ENCODE peak calls at places on chromosomes 2 and 18, in seven cellular contexts. F, X, B, J, G, N and P are unnamed samples.

GRCh38 chr2:220756653-220757052 is 815.5 kb downstream of the EPHA4 start:
- DNase-seq in F (no peak), X (no peak), B (no peak), J (no peak), G (no peak), N (no peak), P (peak)

GRCh38 chr2:227180286-227180685 is 15.9 kb downstream of the COL4A3 start:
- DNase-seq in F (no peak), X (no peak), B (peak), J (no peak), G (no peak), N (no peak), P (no peak)

GRCh38 chr2:86490245-86490644 is 49.1 kb downstream of the KDM3A start:
- DNase-seq in F (no peak), X (no peak), B (no peak), J (no peak), G (no peak), N (no peak), P (no peak)

GRCh38 chr2:47009368-47009767 is 93.8 kb upstream of the MCFD2 start:
- DNase-seq in F (no peak), X (no peak), B (no peak), J (no peak), G (no peak), N (no peak), P (no peak)

GRCh38 chr2:212330263-212330662 is 208.3 kb downstream of the ERBB4 start:
- DNase-seq in F (peak), X (no peak), B (no peak), J (no peak), G (no peak), N (no peak), P (no peak)

GRCh38 chr2:74849228-74849892 is 15.4 kb downstream of the HK2 start:
- DNase-seq in F (peak), X (no peak), B (no peak), J (no peak), G (no peak), N (no peak), P (peak)

GRCh38 chr2:222907790-222908431 is 47.1 kb downstream of the ACSL3 start:
- DNase-seq in F (no peak), X (peak), B (no peak), J (no peak), G (no peak), N (no peak), P (no peak)

GRCh38 chr18:72541871-72542690 is 2.1 kb downstream of the CBLN2 start:
- DNase-seq in F (no peak), X (no peak), B (no peak), J (no peak), G (peak), N (no peak), P (no peak)

GRCh38 chr2:201820385-201821007 is 14.2 kb downstream of the CDK15 start:
- DNase-seq in F (no peak), X (no peak), B (no peak), J (no peak), G (no peak), N (no peak), P (no peak)

GRCh38 chr2:144520718-144521487 is 984 bp upstream of the ZEB2 start:
- DNase-seq in F (no peak), X (no peak), B (no peak), J (no peak), G (no peak), N (peak), P (no peak)

GRCh38 chr2:186306754-186307153 is 179.3 kb upstream of the ZC3H15 start:
- DNase-seq in F (no peak), X (no peak), B (no peak), J (no peak), G (no peak), N (no peak), P (no peak)

GRCh38 chr2:239717319-239717675 is 307.8 kb downstream of the NDUFA10 start:
- DNase-seq in F (no peak), X (no peak), B (peak), J (no peak), G (no peak), N (no peak), P (no peak)

GRCh38 chr18:45335644-45336043 is 279.6 kb upstream of the SLC14A2 start:
- DNase-seq in F (no peak), X (no peak), B (no peak), J (no peak), G (no peak), N (no peak), P (no peak)

GRCh38 chr2:102013200-102014040 is 21.7 kb downstream of the IL1R2 start:
- DNase-seq in F (no peak), X (no peak), B (no peak), J (no peak), G (no peak), N (no peak), P (no peak)

GRCh38 chr18:13332874-13333273 is 114.3 kb downstream of the LDLRAD4 start:
- DNase-seq in F (no peak), X (no peak), B (no peak), J (no peak), G (no peak), N (no peak), P (no peak)

GRCh38 chr2:219001577-219002394 is 8.6 kb upstream of the CRYBA2 start:
- DNase-seq in F (peak), X (peak), B (no peak), J (peak), G (peak), N (peak), P (peak)

GRCh38 chr2:240946654-240947053 is 40.5 kb downstream of the CROCC2 start:
- DNase-seq in F (peak), X (no peak), B (peak), J (peak), G (no peak), N (no peak), P (peak)

GRCh38 chr2:47607315-47608061 is 175.5 kb upstream of the MSH6 start:
- DNase-seq in F (no peak), X (no peak), B (no peak), J (no peak), G (no peak), N (no peak), P (no peak)

GRCh38 chr18:67109535-67109934 is 407.0 kb downstream of the DSEL start:
- DNase-seq in F (no peak), X (no peak), B (no peak), J (no peak), G (no peak), N (no peak), P (no peak)

GRCh38 chr18:54303408-54303807 is 34.1 kb downstream of the POLI start:
- DNase-seq in F (no peak), X (no peak), B (no peak), J (no peak), G (no peak), N (no peak), P (no peak)

GRCh38 chr2:18626256-18626668 is 36.9 kb upstream of the NT5C1B start:
- DNase-seq in F (no peak), X (no peak), B (no peak), J (no peak), G (no peak), N (no peak), P (no peak)

GRCh38 chr2:168654724-168655123 is 147.7 kb upstream of the NOSTRIN start:
- DNase-seq in F (no peak), X (no peak), B (no peak), J (no peak), G (no peak), N (no peak), P (no peak)

GRCh38 chr2:240200230-240201051 is 60.0 kb upstream of the OTOS start:
- DNase-seq in F (no peak), X (no peak), B (peak), J (peak), G (no peak), N (no peak), P (no peak)

GRCh38 chr2:20641123-20641985 is 9.5 kb downstream of the HS1BP3 start:
- DNase-seq in F (no peak), X (no peak), B (peak), J (no peak), G (no peak), N (no peak), P (peak)

GRCh38 chr2:71715241-71715750 is 261.9 kb downstream of the DYSF start:
- DNase-seq in F (no peak), X (no peak), B (no peak), J (peak), G (no peak), N (no peak), P (no peak)

GRCh38 chr18:48940854-48941531 is 9.8 kb downstream of the SMAD7 start:
- DNase-seq in F (no peak), X (no peak), B (no peak), J (no peak), G (peak), N (no peak), P (peak)

GRCh38 chr2:15920696-15921095 is 19.7 kb upstream of the MYCN start:
- DNase-seq in F (no peak), X (no peak), B (no peak), J (no peak), G (no peak), N (no peak), P (no peak)

GRCh38 chr2:201260302-201260800 is at the start of gene CASP8:
- DNase-seq in F (peak), X (peak), B (no peak), J (no peak), G (no peak), N (peak), P (peak)

GRCh38 chr2:62554440-62554839 is 48.4 kb upstream of the TMEM17 start:
- DNase-seq in F (no peak), X (no peak), B (no peak), J (no peak), G (no peak), N (no peak), P (no peak)
- TF ChIP-seq EP300 in F (no peak), X (no peak), B (no peak), J (no peak), G (no peak), N (no peak), P (no peak)

GRCh38 chr2:189113963-189114362 is 65.6 kb downstream of the COL5A2 start:
- DNase-seq in F (no peak), X (no peak), B (no peak), J (no peak), G (no peak), N (no peak), P (no peak)
- TF ChIP-seq EP300 in F (no peak), X (no peak), B (no peak), J (no peak), G (no peak), N (no peak), P (no peak)

DNA sequence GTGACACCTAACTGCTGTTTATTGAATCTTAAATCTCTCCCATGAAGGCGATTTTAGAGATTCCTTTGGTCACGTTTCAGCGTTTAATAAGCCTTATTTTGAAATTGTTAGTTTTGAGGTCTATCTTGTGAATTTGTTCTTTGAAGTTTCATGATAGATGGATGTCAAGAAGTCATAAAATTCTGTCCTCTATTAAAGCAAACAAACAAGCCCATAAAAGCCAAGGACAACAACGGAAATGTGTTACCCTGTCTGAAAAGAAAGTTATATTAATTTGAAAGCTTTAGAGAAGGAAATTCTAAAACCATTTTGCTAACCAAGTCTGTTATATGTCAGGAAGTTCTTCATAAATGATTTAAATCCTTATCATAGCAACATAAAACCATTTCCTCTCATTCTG is 7.0 kb upstream of the CAVIN2 start:
- DNase-seq in F (no peak), X (no peak), B (no peak), J (no peak), G (no peak), N (no peak), P (no peak)
- TF ChIP-seq EP300 in F (no peak), X (no peak), B (no peak), J (no peak), G (no peak), N (no peak), P (no peak)

GRCh38 chr2:150476809-150477302 is 10.6 kb downstream of the RND3 start:
- DNase-seq in F (no peak), X (no peak), B (no peak), J (no peak), G (no peak), N (no peak), P (no peak)
- TF ChIP-seq EP300 in F (no peak), X (no peak), B (no peak), J (no peak), G (no peak), N (no peak), P (no peak)

GRCh38 chr2:6906165-6906751 is 11.0 kb upstream of the RNF144A start:
- DNase-seq in F (no peak), X (no peak), B (no peak), J (no peak), G (no peak), N (no peak), P (no peak)

GRCh38 chr2:6913415-6914157 is 3.6 kb upstream of the RNF144A start:
- DNase-seq in F (no peak), X (no peak), B (no peak), J (no peak), G (no peak), N (no peak), P (no peak)

GRCh38 chr2:6911721-6912120 is 5.5 kb upstream of the RNF144A start:
- DNase-seq in F (no peak), X (no peak), B (no peak), J (no peak), G (no peak), N (no peak), P (no peak)

GRCh38 chr2:6905668-6906067 is 11.5 kb upstream of the RNF144A start:
- DNase-seq in F (no peak), X (no peak), B (no peak), J (no peak), G (no peak), N (no peak), P (no peak)

GRCh38 chr2:6909431-6910385 is 7.5 kb upstream of the RNF144A start:
- DNase-seq in F (no peak), X (no peak), B (no peak), J (no peak), G (no peak), N (peak), P (no peak)
- TF ChIP-seq EP300 in F (no peak), X (no peak), B (no peak), J (no peak), G (no peak), N (peak), P (no peak)

DNA sequence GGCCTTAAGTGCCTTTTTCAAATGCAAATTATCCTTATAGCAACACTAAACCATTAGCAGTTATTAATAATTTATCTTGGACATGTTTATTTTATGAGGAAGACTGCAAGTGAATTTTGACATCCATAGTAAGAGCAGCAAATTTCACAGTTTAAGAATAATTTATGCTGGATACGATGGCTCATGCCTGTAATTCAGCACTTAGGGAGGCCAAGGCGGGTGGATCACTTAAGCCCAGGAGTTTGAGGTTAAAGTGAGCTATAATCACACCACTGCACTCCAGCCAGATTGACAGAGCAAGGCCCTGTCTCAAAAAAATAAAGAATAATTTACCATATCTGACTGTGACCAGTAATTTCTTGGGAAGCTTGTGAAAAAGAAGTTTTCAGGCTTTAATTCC is 286.2 kb downstream of the TMX3 start:
- DNase-seq in F (no peak), X (no peak), B (no peak), J (no peak), G (no peak), N (no peak), P (no peak)
- TF ChIP-seq EP300 in F (no peak), X (no peak), B (no peak), J (no peak), G (no peak), N (no peak), P (no peak)

DNA sequence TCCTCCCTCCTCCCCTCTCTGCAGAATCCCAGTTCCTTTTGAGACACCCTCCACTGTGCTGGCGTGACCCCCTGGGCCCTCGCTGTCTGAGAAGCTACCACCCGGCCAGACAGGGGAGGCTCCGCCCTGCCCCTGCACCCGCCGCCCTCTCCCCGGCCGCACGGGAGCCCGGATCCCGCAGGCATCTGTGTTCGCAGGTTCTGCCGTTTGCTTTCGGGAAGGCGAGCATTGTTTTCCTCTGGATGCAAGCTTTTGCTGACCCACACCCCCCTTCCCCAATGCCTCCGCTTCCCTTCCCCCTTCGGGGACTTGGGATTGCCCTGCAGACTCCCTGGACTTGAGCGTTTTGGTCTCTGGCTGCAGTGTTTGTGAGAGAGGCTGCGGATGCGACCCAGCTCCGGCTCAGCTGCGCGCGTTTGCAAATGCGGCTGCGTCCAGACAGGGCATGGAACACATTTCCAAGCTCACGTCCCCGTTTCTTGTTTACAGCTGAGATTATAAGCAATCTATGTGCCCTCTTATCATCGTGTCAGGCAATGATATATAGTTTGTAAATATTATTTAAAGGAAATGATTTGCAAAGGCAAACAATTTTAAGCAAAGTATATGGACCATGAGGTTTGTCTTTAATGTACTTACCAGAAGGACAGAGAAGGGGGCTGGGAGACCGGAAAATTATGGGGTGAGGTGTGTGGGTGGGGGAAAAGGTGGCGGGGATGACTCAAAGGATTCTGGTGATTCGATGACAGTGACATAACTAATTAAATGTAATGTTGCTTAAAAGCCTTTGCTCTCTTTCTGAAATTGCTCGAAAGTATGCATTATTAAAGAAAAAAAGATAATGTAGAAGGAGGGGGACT is 631.8 kb downstream of the NYAP2 start:
- DNase-seq in F (peak), X (peak), B (peak), J (peak), G (peak), N (no peak), P (peak)
- TF ChIP-seq EP300 in F (no peak), X (no peak), B (no peak), J (no peak), G (no peak), N (no peak), P (no peak)

GRCh38 chr2:234821946-234822470 is 129.8 kb upstream of the SH3BP4 start:
- DNase-seq in F (no peak), X (no peak), B (no peak), J (no peak), G (no peak), N (no peak), P (no peak)
- TF ChIP-seq EP300 in F (no peak), X (no peak), B (no peak), J (no peak), G (no peak), N (no peak), P (no peak)

DNA sequence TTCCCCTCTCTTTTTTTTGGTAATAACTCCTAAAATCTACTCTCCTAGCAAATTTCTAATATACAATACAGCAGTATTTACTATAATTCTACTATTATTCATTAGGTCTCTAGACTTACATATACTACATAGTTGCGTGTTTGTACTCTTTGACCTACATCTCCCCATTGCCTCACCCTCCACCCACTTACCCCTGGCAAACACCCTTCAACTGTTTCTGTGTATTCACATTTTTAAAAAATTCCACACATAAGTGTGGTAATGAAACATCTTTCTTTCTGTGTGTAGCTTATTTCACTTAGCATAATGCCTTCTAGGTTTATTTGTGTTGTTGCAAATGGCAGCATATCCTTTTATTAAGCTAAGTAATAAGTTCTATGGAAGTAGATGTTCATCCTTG is 336.0 kb downstream of the CCDC85A start:
- DNase-seq in F (no peak), X (no peak), B (no peak), J (no peak), G (no peak), N (no peak), P (no peak)
- TF ChIP-seq EP300 in F (no peak), X (no peak), B (no peak), J (no peak), G (no peak), N (no peak), P (no peak)

GRCh38 chr2:58913082-58913726 is 672.1 kb upstream of the FANCL start:
- DNase-seq in F (no peak), X (no peak), B (no peak), J (no peak), G (no peak), N (no peak), P (no peak)
- TF ChIP-seq EP300 in F (no peak), X (no peak), B (no peak), J (no peak), G (no peak), N (no peak), P (no peak)